ENCODE peak calls at places on chromosomes 7 and 10, in ten cellular contexts. One of them, this sample, is unnamed.

GRCh38 chr10:14353291-14353913 is 22.7 kb upstream of the FRMD4A start:
- DNase-seq in ecto neural progenitor cell: no peak
- DNase-seq in stimulated activated CD4-positive, alpha-beta T cell treated with anti-CD3 and anti-CD28 coated beads, Interleukin-1b, Interleukin-23, amount 100 ng/mL, for 24 hours: no peak
- DNase-seq in substantia nigra: no peak
- DNase-seq in activated T-cell treated with anti-CD3 and anti-CD28 coated beads, Interleukin-2, amount 50 U/mL, for 1 hour: no peak
- DNase-seq in RPMI8226: no peak
- DNase-seq in hypothalamus: no peak
- DNase-seq in psoas muscle: no peak
- DNase-seq in transverse colon: no peak
- DNase-seq in fibroblast of the aortic adventitia: no peak
- DNase-seq in this sample: no peak

GRCh38 chr7:85186083-85186520 is 754 bp downstream of the SEMA3D start:
- DNase-seq in ecto neural progenitor cell: peak
- DNase-seq in stimulated activated CD4-positive, alpha-beta T cell treated with anti-CD3 and anti-CD28 coated beads, Interleukin-1b, Interleukin-23, amount 100 ng/mL, for 24 hours: no peak
- DNase-seq in substantia nigra: peak
- DNase-seq in activated T-cell treated with anti-CD3 and anti-CD28 coated beads, Interleukin-2, amount 50 U/mL, for 1 hour: no peak
- DNase-seq in RPMI8226: no peak
- DNase-seq in hypothalamus: peak
- DNase-seq in psoas muscle: peak
- DNase-seq in transverse colon: peak
- DNase-seq in fibroblast of the aortic adventitia: peak
- DNase-seq in this sample: peak

GRCh38 chr10:104330168-104331117 is 7.8 kb downstream of the ITPRIP start:
- DNase-seq in ecto neural progenitor cell: no peak
- DNase-seq in stimulated activated CD4-positive, alpha-beta T cell treated with anti-CD3 and anti-CD28 coated beads, Interleukin-1b, Interleukin-23, amount 100 ng/mL, for 24 hours: no peak
- DNase-seq in substantia nigra: no peak
- DNase-seq in activated T-cell treated with anti-CD3 and anti-CD28 coated beads, Interleukin-2, amount 50 U/mL, for 1 hour: no peak
- DNase-seq in RPMI8226: no peak
- DNase-seq in hypothalamus: no peak
- DNase-seq in psoas muscle: peak
- DNase-seq in transverse colon: peak
- DNase-seq in fibroblast of the aortic adventitia: peak
- DNase-seq in this sample: peak

GRCh38 chr7:128891110-128891941 is 19.2 kb downstream of the KCP start:
- DNase-seq in ecto neural progenitor cell: no peak
- DNase-seq in stimulated activated CD4-positive, alpha-beta T cell treated with anti-CD3 and anti-CD28 coated beads, Interleukin-1b, Interleukin-23, amount 100 ng/mL, for 24 hours: no peak
- DNase-seq in substantia nigra: no peak
- DNase-seq in activated T-cell treated with anti-CD3 and anti-CD28 coated beads, Interleukin-2, amount 50 U/mL, for 1 hour: no peak
- DNase-seq in RPMI8226: no peak
- DNase-seq in hypothalamus: no peak
- DNase-seq in psoas muscle: peak
- DNase-seq in transverse colon: no peak
- DNase-seq in fibroblast of the aortic adventitia: no peak
- DNase-seq in this sample: no peak

GRCh38 chr10:8048281-8049008 is 6.0 kb upstream of the GATA3 start:
- DNase-seq in ecto neural progenitor cell: peak
- DNase-seq in stimulated activated CD4-positive, alpha-beta T cell treated with anti-CD3 and anti-CD28 coated beads, Interleukin-1b, Interleukin-23, amount 100 ng/mL, for 24 hours: no peak
- DNase-seq in substantia nigra: no peak
- DNase-seq in activated T-cell treated with anti-CD3 and anti-CD28 coated beads, Interleukin-2, amount 50 U/mL, for 1 hour: peak
- DNase-seq in RPMI8226: no peak
- DNase-seq in hypothalamus: no peak
- DNase-seq in psoas muscle: peak
- DNase-seq in transverse colon: no peak
- DNase-seq in fibroblast of the aortic adventitia: no peak
- DNase-seq in this sample: no peak

GRCh38 chr10:131261890-131262289 is 49.6 kb downstream of the TCERG1L start:
- DNase-seq in ecto neural progenitor cell: no peak
- DNase-seq in stimulated activated CD4-positive, alpha-beta T cell treated with anti-CD3 and anti-CD28 coated beads, Interleukin-1b, Interleukin-23, amount 100 ng/mL, for 24 hours: no peak
- DNase-seq in substantia nigra: no peak
- DNase-seq in activated T-cell treated with anti-CD3 and anti-CD28 coated beads, Interleukin-2, amount 50 U/mL, for 1 hour: no peak
- DNase-seq in RPMI8226: no peak
- DNase-seq in hypothalamus: no peak
- DNase-seq in psoas muscle: no peak
- DNase-seq in transverse colon: no peak
- DNase-seq in fibroblast of the aortic adventitia: no peak
- DNase-seq in this sample: no peak

GRCh38 chr10:30591249-30591670 is 38.3 kb downstream of the LYZL2 start:
- DNase-seq in ecto neural progenitor cell: peak
- DNase-seq in stimulated activated CD4-positive, alpha-beta T cell treated with anti-CD3 and anti-CD28 coated beads, Interleukin-1b, Interleukin-23, amount 100 ng/mL, for 24 hours: no peak
- DNase-seq in substantia nigra: peak
- DNase-seq in activated T-cell treated with anti-CD3 and anti-CD28 coated beads, Interleukin-2, amount 50 U/mL, for 1 hour: peak
- DNase-seq in RPMI8226: peak
- DNase-seq in hypothalamus: peak
- DNase-seq in psoas muscle: no peak
- DNase-seq in transverse colon: peak
- DNase-seq in fibroblast of the aortic adventitia: peak
- DNase-seq in this sample: peak

GRCh38 chr7:130490888-130491771 is 755 bp upstream of the MEST start:
- DNase-seq in ecto neural progenitor cell: peak
- DNase-seq in stimulated activated CD4-positive, alpha-beta T cell treated with anti-CD3 and anti-CD28 coated beads, Interleukin-1b, Interleukin-23, amount 100 ng/mL, for 24 hours: no peak
- DNase-seq in substantia nigra: peak
- DNase-seq in activated T-cell treated with anti-CD3 and anti-CD28 coated beads, Interleukin-2, amount 50 U/mL, for 1 hour: peak
- DNase-seq in RPMI8226: no peak
- DNase-seq in hypothalamus: peak
- DNase-seq in psoas muscle: peak
- DNase-seq in transverse colon: peak
- DNase-seq in fibroblast of the aortic adventitia: peak
- DNase-seq in this sample: peak

GRCh38 chr7:30755384-30756154 is 3.6 kb downstream of the INMT start:
- DNase-seq in ecto neural progenitor cell: no peak
- DNase-seq in stimulated activated CD4-positive, alpha-beta T cell treated with anti-CD3 and anti-CD28 coated beads, Interleukin-1b, Interleukin-23, amount 100 ng/mL, for 24 hours: no peak
- DNase-seq in substantia nigra: peak
- DNase-seq in activated T-cell treated with anti-CD3 and anti-CD28 coated beads, Interleukin-2, amount 50 U/mL, for 1 hour: no peak
- DNase-seq in RPMI8226: no peak
- DNase-seq in hypothalamus: peak
- DNase-seq in psoas muscle: peak
- DNase-seq in transverse colon: no peak
- DNase-seq in fibroblast of the aortic adventitia: peak
- DNase-seq in this sample: peak

GRCh38 chr7:86926732-86927131 is 132.7 kb downstream of the ELAPOR2 start:
- DNase-seq in ecto neural progenitor cell: no peak
- DNase-seq in stimulated activated CD4-positive, alpha-beta T cell treated with anti-CD3 and anti-CD28 coated beads, Interleukin-1b, Interleukin-23, amount 100 ng/mL, for 24 hours: no peak
- DNase-seq in substantia nigra: no peak
- DNase-seq in activated T-cell treated with anti-CD3 and anti-CD28 coated beads, Interleukin-2, amount 50 U/mL, for 1 hour: no peak
- DNase-seq in RPMI8226: peak
- DNase-seq in hypothalamus: peak
- DNase-seq in psoas muscle: no peak
- DNase-seq in transverse colon: no peak
- DNase-seq in fibroblast of the aortic adventitia: peak
- DNase-seq in this sample: peak

GRCh38 chr7:12127490-12127889 is 83.6 kb upstream of the TMEM106B start:
- DNase-seq in ecto neural progenitor cell: no peak
- DNase-seq in stimulated activated CD4-positive, alpha-beta T cell treated with anti-CD3 and anti-CD28 coated beads, Interleukin-1b, Interleukin-23, amount 100 ng/mL, for 24 hours: no peak
- DNase-seq in substantia nigra: no peak
- DNase-seq in activated T-cell treated with anti-CD3 and anti-CD28 coated beads, Interleukin-2, amount 50 U/mL, for 1 hour: no peak
- DNase-seq in RPMI8226: no peak
- DNase-seq in hypothalamus: no peak
- DNase-seq in psoas muscle: no peak
- DNase-seq in transverse colon: no peak
- DNase-seq in fibroblast of the aortic adventitia: peak
- DNase-seq in this sample: no peak

GRCh38 chr10:46528675-46529615 is 27.5 kb downstream of the GPRIN2 start:
- DNase-seq in ecto neural progenitor cell: no peak
- DNase-seq in stimulated activated CD4-positive, alpha-beta T cell treated with anti-CD3 and anti-CD28 coated beads, Interleukin-1b, Interleukin-23, amount 100 ng/mL, for 24 hours: no peak
- DNase-seq in substantia nigra: no peak
- DNase-seq in activated T-cell treated with anti-CD3 and anti-CD28 coated beads, Interleukin-2, amount 50 U/mL, for 1 hour: peak
- DNase-seq in RPMI8226: no peak
- DNase-seq in hypothalamus: no peak
- DNase-seq in psoas muscle: peak
- DNase-seq in transverse colon: peak
- DNase-seq in fibroblast of the aortic adventitia: no peak
- DNase-seq in this sample: no peak

GRCh38 chr10:43041422-43042342 is 35.2 kb upstream of the RET start:
- DNase-seq in ecto neural progenitor cell: no peak
- DNase-seq in stimulated activated CD4-positive, alpha-beta T cell treated with anti-CD3 and anti-CD28 coated beads, Interleukin-1b, Interleukin-23, amount 100 ng/mL, for 24 hours: no peak
- DNase-seq in substantia nigra: no peak
- DNase-seq in activated T-cell treated with anti-CD3 and anti-CD28 coated beads, Interleukin-2, amount 50 U/mL, for 1 hour: no peak
- DNase-seq in RPMI8226: no peak
- DNase-seq in hypothalamus: no peak
- DNase-seq in psoas muscle: no peak
- DNase-seq in transverse colon: no peak
- DNase-seq in fibroblast of the aortic adventitia: no peak
- DNase-seq in this sample: no peak

GRCh38 chr10:86085136-86085535 is 281.5 kb downstream of the GRID1 start:
- DNase-seq in ecto neural progenitor cell: peak
- DNase-seq in stimulated activated CD4-positive, alpha-beta T cell treated with anti-CD3 and anti-CD28 coated beads, Interleukin-1b, Interleukin-23, amount 100 ng/mL, for 24 hours: no peak
- DNase-seq in substantia nigra: no peak
- DNase-seq in activated T-cell treated with anti-CD3 and anti-CD28 coated beads, Interleukin-2, amount 50 U/mL, for 1 hour: no peak
- DNase-seq in RPMI8226: no peak
- DNase-seq in hypothalamus: no peak
- DNase-seq in psoas muscle: no peak
- DNase-seq in transverse colon: no peak
- DNase-seq in fibroblast of the aortic adventitia: no peak
- DNase-seq in this sample: no peak

GRCh38 chr10:126252884-126253612 is 135.2 kb downstream of the ADAM12 start:
- DNase-seq in ecto neural progenitor cell: no peak
- DNase-seq in stimulated activated CD4-positive, alpha-beta T cell treated with anti-CD3 and anti-CD28 coated beads, Interleukin-1b, Interleukin-23, amount 100 ng/mL, for 24 hours: no peak
- DNase-seq in substantia nigra: no peak
- DNase-seq in activated T-cell treated with anti-CD3 and anti-CD28 coated beads, Interleukin-2, amount 50 U/mL, for 1 hour: no peak
- DNase-seq in RPMI8226: no peak
- DNase-seq in hypothalamus: no peak
- DNase-seq in psoas muscle: no peak
- DNase-seq in transverse colon: no peak
- DNase-seq in fibroblast of the aortic adventitia: peak
- DNase-seq in this sample: peak

GRCh38 chr10:3672220-3672619 is 112.8 kb downstream of the KLF6 start:
- DNase-seq in ecto neural progenitor cell: no peak
- DNase-seq in stimulated activated CD4-positive, alpha-beta T cell treated with anti-CD3 and anti-CD28 coated beads, Interleukin-1b, Interleukin-23, amount 100 ng/mL, for 24 hours: no peak
- DNase-seq in substantia nigra: no peak
- DNase-seq in activated T-cell treated with anti-CD3 and anti-CD28 coated beads, Interleukin-2, amount 50 U/mL, for 1 hour: no peak
- DNase-seq in RPMI8226: no peak
- DNase-seq in hypothalamus: no peak
- DNase-seq in psoas muscle: no peak
- DNase-seq in transverse colon: no peak
- DNase-seq in fibroblast of the aortic adventitia: peak
- DNase-seq in this sample: no peak

GRCh38 chr7:1421020-1421790 is 38.1 kb downstream of the MICALL2 start:
- DNase-seq in ecto neural progenitor cell: no peak
- DNase-seq in stimulated activated CD4-positive, alpha-beta T cell treated with anti-CD3 and anti-CD28 coated beads, Interleukin-1b, Interleukin-23, amount 100 ng/mL, for 24 hours: no peak
- DNase-seq in substantia nigra: no peak
- DNase-seq in activated T-cell treated with anti-CD3 and anti-CD28 coated beads, Interleukin-2, amount 50 U/mL, for 1 hour: no peak
- DNase-seq in RPMI8226: no peak
- DNase-seq in hypothalamus: no peak
- DNase-seq in psoas muscle: no peak
- DNase-seq in transverse colon: no peak
- DNase-seq in fibroblast of the aortic adventitia: no peak
- DNase-seq in this sample: no peak

GRCh38 chr10:43221419-43222293 is 45.2 kb downstream of the RASGEF1A start:
- DNase-seq in ecto neural progenitor cell: peak
- DNase-seq in stimulated activated CD4-positive, alpha-beta T cell treated with anti-CD3 and anti-CD28 coated beads, Interleukin-1b, Interleukin-23, amount 100 ng/mL, for 24 hours: no peak
- DNase-seq in substantia nigra: no peak
- DNase-seq in activated T-cell treated with anti-CD3 and anti-CD28 coated beads, Interleukin-2, amount 50 U/mL, for 1 hour: peak
- DNase-seq in RPMI8226: peak
- DNase-seq in hypothalamus: no peak
- DNase-seq in psoas muscle: peak
- DNase-seq in transverse colon: peak
- DNase-seq in fibroblast of the aortic adventitia: no peak
- DNase-seq in this sample: no peak

GRCh38 chr10:4780782-4781181 is 45.2 kb upstream of the AKR1E2 start:
- DNase-seq in ecto neural progenitor cell: no peak
- DNase-seq in stimulated activated CD4-positive, alpha-beta T cell treated with anti-CD3 and anti-CD28 coated beads, Interleukin-1b, Interleukin-23, amount 100 ng/mL, for 24 hours: no peak
- DNase-seq in substantia nigra: no peak
- DNase-seq in activated T-cell treated with anti-CD3 and anti-CD28 coated beads, Interleukin-2, amount 50 U/mL, for 1 hour: no peak
- DNase-seq in RPMI8226: no peak
- DNase-seq in hypothalamus: no peak
- DNase-seq in psoas muscle: no peak
- DNase-seq in transverse colon: no peak
- DNase-seq in fibroblast of the aortic adventitia: peak
- DNase-seq in this sample: peak

GRCh38 chr10:106935978-106936451 is 228.5 kb downstream of the SORCS1 start:
- DNase-seq in ecto neural progenitor cell: no peak
- DNase-seq in stimulated activated CD4-positive, alpha-beta T cell treated with anti-CD3 and anti-CD28 coated beads, Interleukin-1b, Interleukin-23, amount 100 ng/mL, for 24 hours: no peak
- DNase-seq in substantia nigra: no peak
- DNase-seq in activated T-cell treated with anti-CD3 and anti-CD28 coated beads, Interleukin-2, amount 50 U/mL, for 1 hour: no peak
- DNase-seq in RPMI8226: peak
- DNase-seq in hypothalamus: no peak
- DNase-seq in psoas muscle: no peak
- DNase-seq in transverse colon: no peak
- DNase-seq in fibroblast of the aortic adventitia: no peak
- DNase-seq in this sample: no peak

GRCh38 chr7:23220690-23221305 is 25.8 kb upstream of the GPNMB start:
- DNase-seq in ecto neural progenitor cell: no peak
- DNase-seq in stimulated activated CD4-positive, alpha-beta T cell treated with anti-CD3 and anti-CD28 coated beads, Interleukin-1b, Interleukin-23, amount 100 ng/mL, for 24 hours: no peak
- DNase-seq in substantia nigra: no peak
- DNase-seq in activated T-cell treated with anti-CD3 and anti-CD28 coated beads, Interleukin-2, amount 50 U/mL, for 1 hour: no peak
- DNase-seq in RPMI8226: no peak
- DNase-seq in hypothalamus: no peak
- DNase-seq in psoas muscle: no peak
- DNase-seq in transverse colon: no peak
- DNase-seq in fibroblast of the aortic adventitia: peak
- DNase-seq in this sample: no peak

GRCh38 chr7:1595027-1595426 is 25.2 kb upstream of the PSMG3 start:
- DNase-seq in ecto neural progenitor cell: no peak
- DNase-seq in stimulated activated CD4-positive, alpha-beta T cell treated with anti-CD3 and anti-CD28 coated beads, Interleukin-1b, Interleukin-23, amount 100 ng/mL, for 24 hours: no peak
- DNase-seq in substantia nigra: no peak
- DNase-seq in activated T-cell treated with anti-CD3 and anti-CD28 coated beads, Interleukin-2, amount 50 U/mL, for 1 hour: no peak
- DNase-seq in RPMI8226: no peak
- DNase-seq in hypothalamus: no peak
- DNase-seq in psoas muscle: no peak
- DNase-seq in transverse colon: no peak
- DNase-seq in fibroblast of the aortic adventitia: no peak
- DNase-seq in this sample: no peak

GRCh38 chr10:43040482-43041256 is 36.2 kb upstream of the RET start:
- DNase-seq in ecto neural progenitor cell: no peak
- DNase-seq in stimulated activated CD4-positive, alpha-beta T cell treated with anti-CD3 and anti-CD28 coated beads, Interleukin-1b, Interleukin-23, amount 100 ng/mL, for 24 hours: no peak
- DNase-seq in substantia nigra: no peak
- DNase-seq in activated T-cell treated with anti-CD3 and anti-CD28 coated beads, Interleukin-2, amount 50 U/mL, for 1 hour: no peak
- DNase-seq in RPMI8226: no peak
- DNase-seq in hypothalamus: no peak
- DNase-seq in psoas muscle: no peak
- DNase-seq in transverse colon: no peak
- DNase-seq in fibroblast of the aortic adventitia: no peak
- DNase-seq in this sample: no peak

GRCh38 chr10:75414527-75414926 is 13.0 kb upstream of the ZNF503 start:
- DNase-seq in ecto neural progenitor cell: no peak
- DNase-seq in stimulated activated CD4-positive, alpha-beta T cell treated with anti-CD3 and anti-CD28 coated beads, Interleukin-1b, Interleukin-23, amount 100 ng/mL, for 24 hours: no peak
- DNase-seq in substantia nigra: no peak
- DNase-seq in activated T-cell treated with anti-CD3 and anti-CD28 coated beads, Interleukin-2, amount 50 U/mL, for 1 hour: no peak
- DNase-seq in RPMI8226: no peak
- DNase-seq in hypothalamus: no peak
- DNase-seq in psoas muscle: no peak
- DNase-seq in transverse colon: no peak
- DNase-seq in fibroblast of the aortic adventitia: no peak
- DNase-seq in this sample: no peak

GRCh38 chr7:94602181-94602580 is 53.8 kb downstream of the SGCE start:
- DNase-seq in ecto neural progenitor cell: no peak
- DNase-seq in stimulated activated CD4-positive, alpha-beta T cell treated with anti-CD3 and anti-CD28 coated beads, Interleukin-1b, Interleukin-23, amount 100 ng/mL, for 24 hours: no peak
- DNase-seq in substantia nigra: no peak
- DNase-seq in activated T-cell treated with anti-CD3 and anti-CD28 coated beads, Interleukin-2, amount 50 U/mL, for 1 hour: no peak
- DNase-seq in RPMI8226: no peak
- DNase-seq in hypothalamus: no peak
- DNase-seq in psoas muscle: no peak
- DNase-seq in transverse colon: no peak
- DNase-seq in fibroblast of the aortic adventitia: no peak
- DNase-seq in this sample: no peak

GRCh38 chr7:11792122-11792521 is 39.9 kb downstream of the THSD7A start:
- DNase-seq in ecto neural progenitor cell: no peak
- DNase-seq in stimulated activated CD4-positive, alpha-beta T cell treated with anti-CD3 and anti-CD28 coated beads, Interleukin-1b, Interleukin-23, amount 100 ng/mL, for 24 hours: no peak
- DNase-seq in substantia nigra: no peak
- DNase-seq in activated T-cell treated with anti-CD3 and anti-CD28 coated beads, Interleukin-2, amount 50 U/mL, for 1 hour: no peak
- DNase-seq in RPMI8226: no peak
- DNase-seq in hypothalamus: no peak
- DNase-seq in psoas muscle: no peak
- DNase-seq in transverse colon: no peak
- DNase-seq in fibroblast of the aortic adventitia: no peak
- DNase-seq in this sample: no peak

GRCh38 chr7:36160313-36160712 is 7.3 kb downstream of the EEPD1 start:
- DNase-seq in ecto neural progenitor cell: no peak
- DNase-seq in stimulated activated CD4-positive, alpha-beta T cell treated with anti-CD3 and anti-CD28 coated beads, Interleukin-1b, Interleukin-23, amount 100 ng/mL, for 24 hours: no peak
- DNase-seq in substantia nigra: no peak
- DNase-seq in activated T-cell treated with anti-CD3 and anti-CD28 coated beads, Interleukin-2, amount 50 U/mL, for 1 hour: no peak
- DNase-seq in RPMI8226: no peak
- DNase-seq in hypothalamus: no peak
- DNase-seq in psoas muscle: no peak
- DNase-seq in transverse colon: no peak
- DNase-seq in fibroblast of the aortic adventitia: no peak
- DNase-seq in this sample: no peak

GRCh38 chr10:88460601-88461000 is 122.5 kb downstream of the RNLS start:
- DNase-seq in ecto neural progenitor cell: no peak
- DNase-seq in stimulated activated CD4-positive, alpha-beta T cell treated with anti-CD3 and anti-CD28 coated beads, Interleukin-1b, Interleukin-23, amount 100 ng/mL, for 24 hours: no peak
- DNase-seq in substantia nigra: no peak
- DNase-seq in activated T-cell treated with anti-CD3 and anti-CD28 coated beads, Interleukin-2, amount 50 U/mL, for 1 hour: no peak
- DNase-seq in RPMI8226: no peak
- DNase-seq in hypothalamus: no peak
- DNase-seq in psoas muscle: no peak
- DNase-seq in transverse colon: no peak
- DNase-seq in fibroblast of the aortic adventitia: no peak
- DNase-seq in this sample: no peak